ENCODE peak calls at places on chromosomes 7 and 10, in seven cellular contexts. S, P, M, Q, E, A and Y are unnamed samples.
A peak's percentile ranks its signal among the peaks of the same experiment; 100 is the strongest.

GRCh38 chr10:72096115-72097000 is 8.0 kb upstream of the SPOCK2 start:
- DNase-seq in A (no peak), S (no peak), M (no peak), Q (no peak), E (peak; percentile 66), P (no peak), Y (peak; percentile 71)

GRCh38 chr10:17169807-17170206 is 31.7 kb downstream of the TRDMT1 start:
- DNase-seq in M (no peak), Q (no peak), S (no peak), P (no peak), A (no peak), E (peak; percentile 24), Y (no peak)

GRCh38 chr7:140591178-140591902 is 49.3 kb downstream of the DENND2A start:
- DNase-seq in A (peak; percentile 5), P (no peak), Q (no peak), E (peak; percentile 16), S (no peak), M (no peak), Y (peak; percentile 41)

GRCh38 chr7:10934292-10934691 is 39.4 kb upstream of the PHF14 start:
- DNase-seq in S (no peak), Q (peak; percentile 24), M (no peak), P (no peak), A (peak; percentile 90), E (peak; percentile 58), Y (peak; percentile 71)

GRCh38 chr7:103636153-103636552 is 190.1 kb upstream of the SLC26A5 start:
- DNase-seq in A (peak; percentile 54), Q (no peak), M (peak; percentile 20), S (no peak), P (no peak), E (peak; percentile 44), Y (peak; percentile 45)

GRCh38 chr10:97713351-97713827 is at the start of gene MARVELD1:
- DNase-seq in P (no peak), A (peak; percentile 77), E (peak; percentile 70), Q (peak; percentile 86), S (peak; percentile 77), M (peak; percentile 59), Y (peak; percentile 77)

GRCh38 chr7:1967512-1968396 is 265.0 kb downstream of the MAD1L1 start:
- DNase-seq in A (no peak), Q (no peak), S (no peak), P (no peak), M (no peak), E (no peak), Y (no peak)

GRCh38 chr10:80537086-80537704 is 507 bp upstream of the SH2D4B start:
- DNase-seq in E (no peak), P (no peak), M (no peak), S (no peak), A (no peak), Q (no peak), Y (no peak)

GRCh38 chr7:85343484-85343883 is 156.6 kb upstream of the SEMA3D start:
- DNase-seq in Q (no peak), S (no peak), M (no peak), E (no peak), A (no peak), P (no peak), Y (no peak)

GRCh38 chr10:52599586-52600200 is 172.9 kb downstream of the MBL2 start:
- DNase-seq in E (no peak), P (no peak), S (no peak), A (no peak), M (no peak), Q (no peak), Y (no peak)

GRCh38 chr7:22578048-22578770 is 78.2 kb upstream of the STEAP1B start:
- DNase-seq in E (peak; percentile 89), A (peak; percentile 83), S (no peak), M (no peak), Q (no peak), P (no peak), Y (peak; percentile 85)

GRCh38 chr10:10773109-10773508 is 244.6 kb upstream of the CELF2 start:
- DNase-seq in S (no peak), M (no peak), A (no peak), P (no peak), Q (no peak), E (no peak), Y (no peak)

GRCh38 chr10:25125151-25125550 is 49.6 kb upstream of the GPR158 start:
- DNase-seq in P (no peak), E (no peak), M (peak; percentile 78), A (no peak), Q (no peak), S (no peak), Y (no peak)

GRCh38 chr7:13979671-13980438 is 9.6 kb downstream of the ETV1 start:
- DNase-seq in A (peak; percentile 84), M (no peak), P (no peak), S (no peak), E (peak; percentile 90), Q (no peak), Y (peak; percentile 85)

GRCh38 chr7:75966209-75966961 is 28.0 kb downstream of the TMEM120A start:
- DNase-seq in A (no peak), Q (peak; percentile 85), S (no peak), M (no peak), E (peak; percentile 40), P (no peak), Y (no peak)

GRCh38 chr7:131627589-131628212 is 71.3 kb upstream of the PODXL start:
- DNase-seq in E (no peak), Q (no peak), P (no peak), M (no peak), A (no peak), S (peak; percentile 37), Y (no peak)

GRCh38 chr10:48794074-48794473 is 109.4 kb downstream of the WDFY4 start:
- DNase-seq in P (no peak), M (no peak), A (no peak), E (no peak), S (no peak), Q (no peak), Y (no peak)

GRCh38 chr10:84452006-84452405 is 123.6 kb downstream of the CCSER2 start:
- DNase-seq in A (peak; percentile 7), P (no peak), S (no peak), Q (peak; percentile 12), E (peak; percentile 37), M (no peak), Y (peak; percentile 82)

GRCh38 chr7:112462236-112462635 is 12.0 kb downstream of the IFRD1 start:
- DNase-seq in P (no peak), Q (peak; percentile 46), S (no peak), A (peak; percentile 68), M (no peak), E (peak; percentile 92), Y (peak; percentile 63)

GRCh38 chr7:44046321-44047061 is 2.0 kb downstream of the DBNL start:
- DNase-seq in Q (no peak), P (no peak), A (no peak), E (no peak), M (no peak), S (no peak), Y (no peak)

GRCh38 chr7:16271355-16271754 is 150.0 kb downstream of the CRPPA start:
- DNase-seq in P (no peak), A (no peak), E (no peak), Q (no peak), M (no peak), S (no peak), Y (no peak)

GRCh38 chr10:97601268-97602215 is 12.0 kb downstream of the C10orf62 start:
- DNase-seq in M (no peak), E (no peak), S (no peak), A (no peak), Q (no peak), P (no peak), Y (no peak)

GRCh38 chr7:130148561-130148960 is 56.6 kb downstream of the TMEM209 start:
- DNase-seq in Q (peak; percentile 65), A (no peak), S (no peak), P (no peak), E (no peak), M (no peak), Y (peak; percentile 46)

GRCh38 chr7:21092923-21093702 is 306.4 kb upstream of the SP8 start:
- DNase-seq in Q (no peak), E (no peak), M (no peak), S (peak; percentile 36), P (no peak), A (no peak), Y (no peak)

GRCh38 chr7:57403601-57404342 is 46.2 kb upstream of the ZNF716 start:
- DNase-seq in A (no peak), M (no peak), E (no peak), P (no peak), S (peak; percentile 17), Q (no peak), Y (no peak)

GRCh38 chr7:102933763-102934162 is 21.0 kb downstream of the LRRC17 start:
- DNase-seq in S (peak; percentile 20), M (peak; percentile 72), P (no peak), A (peak; percentile 91), Q (peak; percentile 94), E (peak; percentile 99), Y (peak; percentile 97)

GRCh38 chr7:131605280-131605878 is 49.0 kb upstream of the PODXL start:
- DNase-seq in S (no peak), Q (no peak), P (no peak), M (peak; percentile 81), E (no peak), A (no peak), Y (no peak)